ENCODE peak calls at places on chromosomes 5 and 9, in four cellular contexts. One of them, this sample, is unnamed.

GRCh38 chr5:139482050-139482889 is at the start of gene STING1:
- DNase-seq in T-helper 9 cell: peak; percentile 54
- DNase-seq in iPS DF 19.7: no peak
- DNase-seq in SK-MEL-5: peak; percentile 70
- DNase-seq in this sample: peak; percentile 77

GRCh38 chr5:60092671-60093422 is 199.3 kb upstream of the PDE4D start:
- DNase-seq in T-helper 9 cell: no peak
- DNase-seq in iPS DF 19.7: no peak
- DNase-seq in SK-MEL-5: no peak
- DNase-seq in this sample: no peak

GRCh38 chr5:151037561-151038291 is 17.3 kb downstream of the GPX3 start:
- DNase-seq in T-helper 9 cell: no peak
- DNase-seq in iPS DF 19.7: no peak
- DNase-seq in SK-MEL-5: no peak
- DNase-seq in this sample: no peak

GRCh38 chr5:2738700-2739359 is 12.6 kb downstream of the IRX2 start:
- DNase-seq in T-helper 9 cell: no peak
- DNase-seq in iPS DF 19.7: no peak
- DNase-seq in SK-MEL-5: no peak
- DNase-seq in this sample: no peak

GRCh38 chr5:157222506-157223230 is 42.0 kb downstream of the ITK start:
- DNase-seq in T-helper 9 cell: peak; percentile 29
- DNase-seq in iPS DF 19.7: no peak
- DNase-seq in SK-MEL-5: peak; percentile 87
- DNase-seq in this sample: peak; percentile 60

GRCh38 chr5:169974121-169974770 is 6.0 kb downstream of the INSYN2B start:
- DNase-seq in T-helper 9 cell: no peak
- DNase-seq in iPS DF 19.7: no peak
- DNase-seq in SK-MEL-5: no peak
- DNase-seq in this sample: no peak

GRCh38 chr9:33489070-33489469 is 15.3 kb upstream of the NOL6 start:
- DNase-seq in T-helper 9 cell: no peak
- DNase-seq in iPS DF 19.7: no peak
- DNase-seq in SK-MEL-5: no peak
- DNase-seq in this sample: no peak

GRCh38 chr5:58341485-58341884 is 118.4 kb downstream of the PLK2 start:
- DNase-seq in T-helper 9 cell: no peak
- DNase-seq in iPS DF 19.7: no peak
- DNase-seq in SK-MEL-5: no peak
- DNase-seq in this sample: no peak

GRCh38 chr5:39262981-39263380 is 43.6 kb upstream of the FYB1 start:
- DNase-seq in T-helper 9 cell: no peak
- DNase-seq in iPS DF 19.7: no peak
- DNase-seq in SK-MEL-5: no peak
- DNase-seq in this sample: no peak

GRCh38 chr9:124342946-124343485 is 72.2 kb downstream of the PSMB7 start:
- DNase-seq in T-helper 9 cell: no peak
- DNase-seq in iPS DF 19.7: no peak
- DNase-seq in SK-MEL-5: no peak
- DNase-seq in this sample: no peak

GRCh38 chr5:142119051-142119625 is 10.6 kb downstream of the NDFIP1 start:
- DNase-seq in T-helper 9 cell: no peak
- DNase-seq in iPS DF 19.7: no peak
- DNase-seq in SK-MEL-5: no peak
- DNase-seq in this sample: no peak

GRCh38 chr9:111959960-111960359 is 63.3 kb downstream of the UGCG start:
- DNase-seq in T-helper 9 cell: no peak
- DNase-seq in iPS DF 19.7: no peak
- DNase-seq in SK-MEL-5: no peak
- DNase-seq in this sample: no peak

GRCh38 chr5:142686210-142686734 is 382 bp upstream of the FGF1 start:
- DNase-seq in T-helper 9 cell: no peak
- DNase-seq in iPS DF 19.7: no peak
- DNase-seq in SK-MEL-5: no peak
- DNase-seq in this sample: no peak

GRCh38 chr9:96230002-96230401 is 72.0 kb downstream of the HSD17B3 start:
- DNase-seq in T-helper 9 cell: no peak
- DNase-seq in iPS DF 19.7: no peak
- DNase-seq in SK-MEL-5: no peak
- DNase-seq in this sample: no peak

GRCh38 chr5:133884525-133885311 is 83.7 kb downstream of the C5orf15 start:
- DNase-seq in T-helper 9 cell: no peak
- DNase-seq in iPS DF 19.7: no peak
- DNase-seq in SK-MEL-5: no peak
- DNase-seq in this sample: no peak

GRCh38 chr5:130992095-130992494 is 173.0 kb downstream of the HINT1 start:
- DNase-seq in T-helper 9 cell: no peak
- DNase-seq in iPS DF 19.7: no peak
- DNase-seq in SK-MEL-5: no peak
- DNase-seq in this sample: no peak

GRCh38 chr9:104958756-104959155 is 30.8 kb upstream of the ABCA1 start:
- DNase-seq in T-helper 9 cell: no peak
- DNase-seq in iPS DF 19.7: no peak
- DNase-seq in SK-MEL-5: no peak
- DNase-seq in this sample: no peak

GRCh38 chr9:79662553-79662956 is 90.8 kb downstream of the TLE4 start:
- DNase-seq in T-helper 9 cell: no peak
- DNase-seq in iPS DF 19.7: no peak
- DNase-seq in SK-MEL-5: no peak
- DNase-seq in this sample: no peak

GRCh38 chr5:68534131-68534940 is 318.8 kb downstream of the PIK3R1 start:
- DNase-seq in T-helper 9 cell: no peak
- DNase-seq in iPS DF 19.7: no peak
- DNase-seq in SK-MEL-5: no peak
- DNase-seq in this sample: no peak

GRCh38 chr5:149578896-149579295 is 2.4 kb upstream of the ARHGEF37 start:
- DNase-seq in T-helper 9 cell: no peak
- DNase-seq in iPS DF 19.7: no peak
- DNase-seq in SK-MEL-5: no peak
- DNase-seq in this sample: no peak

GRCh38 chr5:56356876-56357160 is 123.7 kb upstream of the ANKRD55 start:
- DNase-seq in T-helper 9 cell: no peak
- DNase-seq in iPS DF 19.7: no peak
- DNase-seq in SK-MEL-5: no peak
- DNase-seq in this sample: no peak

GRCh38 chr5:37015795-37016666 is 139.5 kb downstream of the NIPBL start:
- DNase-seq in T-helper 9 cell: no peak
- DNase-seq in iPS DF 19.7: no peak
- DNase-seq in SK-MEL-5: no peak
- DNase-seq in this sample: no peak

GRCh38 chr9:16540996-16541668 is 329.3 kb downstream of the BNC2 start:
- DNase-seq in T-helper 9 cell: no peak
- DNase-seq in iPS DF 19.7: no peak
- DNase-seq in SK-MEL-5: no peak
- DNase-seq in this sample: no peak

GRCh38 chr5:35313296-35313695 is 83.0 kb upstream of the PRLR start:
- DNase-seq in T-helper 9 cell: no peak
- DNase-seq in iPS DF 19.7: no peak
- DNase-seq in SK-MEL-5: peak; percentile 30
- DNase-seq in this sample: no peak

GRCh38 chr5:135063511-135064234 is 29.6 kb upstream of the PITX1 start:
- DNase-seq in T-helper 9 cell: no peak
- DNase-seq in iPS DF 19.7: no peak
- DNase-seq in SK-MEL-5: no peak
- DNase-seq in this sample: no peak

GRCh38 chr5:78604693-78605092 is 43.9 kb downstream of the LHFPL2 start:
- DNase-seq in T-helper 9 cell: no peak
- DNase-seq in iPS DF 19.7: no peak
- DNase-seq in SK-MEL-5: no peak
- DNase-seq in this sample: no peak

GRCh38 chr5:58090704-58091103 is 369.2 kb downstream of the PLK2 start:
- DNase-seq in T-helper 9 cell: no peak
- DNase-seq in iPS DF 19.7: no peak
- DNase-seq in SK-MEL-5: no peak
- DNase-seq in this sample: no peak

GRCh38 chr5:144004146-144004545 is 166.3 kb downstream of the YIPF5 start:
- DNase-seq in T-helper 9 cell: no peak
- DNase-seq in iPS DF 19.7: no peak
- DNase-seq in SK-MEL-5: no peak
- DNase-seq in this sample: no peak